ENCODE peak calls at places on chromosomes 6 and 20, in five cellular contexts. One of them, this sample, is unnamed.

GRCh38 chr20:57676517-57677322 is 33.1 kb downstream of the PMEPA1 start:
- DNase-seq in dorsolateral prefrontal cortex: no peak
- DNase-seq in hepatocyte: no peak
- DNase-seq in coronary artery: no peak
- DNase-seq in adrenal gland: no peak
- DNase-seq in this sample: no peak

GRCh38 chr6:117317261-117317660 is 51.9 kb downstream of the VGLL2 start:
- DNase-seq in coronary artery: no peak
- DNase-seq in hepatocyte: peak
- DNase-seq in dorsolateral prefrontal cortex: no peak
- DNase-seq in adrenal gland: no peak
- DNase-seq in this sample: no peak

GRCh38 chr6:11779308-11780096 is 899 bp upstream of the ADTRP start:
- DNase-seq in dorsolateral prefrontal cortex: peak
- DNase-seq in adrenal gland: peak
- DNase-seq in coronary artery: no peak
- DNase-seq in hepatocyte: peak
- DNase-seq in this sample: no peak

GRCh38 chr6:163057260-163057659 is 329.5 kb downstream of the PACRG start:
- DNase-seq in hepatocyte: no peak
- DNase-seq in dorsolateral prefrontal cortex: no peak
- DNase-seq in coronary artery: no peak
- DNase-seq in adrenal gland: no peak
- DNase-seq in this sample: no peak

GRCh38 chr6:20211941-20212391 is 303 bp downstream of the MBOAT1 start:
- DNase-seq in coronary artery: no peak
- DNase-seq in dorsolateral prefrontal cortex: no peak
- DNase-seq in hepatocyte: peak
- DNase-seq in adrenal gland: no peak
- DNase-seq in this sample: no peak

GRCh38 chr20:37309941-37310590 is 20.6 kb downstream of the MANBAL start:
- DNase-seq in dorsolateral prefrontal cortex: no peak
- DNase-seq in hepatocyte: peak
- DNase-seq in coronary artery: no peak
- DNase-seq in adrenal gland: peak
- DNase-seq in this sample: no peak

GRCh38 chr20:60055740-60056139 is 97.5 kb downstream of the CDH26 start:
- DNase-seq in dorsolateral prefrontal cortex: peak
- DNase-seq in coronary artery: peak
- DNase-seq in adrenal gland: peak
- DNase-seq in hepatocyte: no peak
- DNase-seq in this sample: no peak

GRCh38 chr20:46348972-46349741 is 40.9 kb upstream of the CDH22 start:
- DNase-seq in coronary artery: no peak
- DNase-seq in hepatocyte: peak
- DNase-seq in adrenal gland: peak
- DNase-seq in dorsolateral prefrontal cortex: peak
- DNase-seq in this sample: peak

GRCh38 chr20:57786304-57786942 is 76.6 kb upstream of the PMEPA1 start:
- DNase-seq in hepatocyte: no peak
- DNase-seq in adrenal gland: no peak
- DNase-seq in dorsolateral prefrontal cortex: no peak
- DNase-seq in coronary artery: no peak
- DNase-seq in this sample: no peak

GRCh38 chr6:88619951-88620350 is 343.5 kb downstream of the RNGTT start:
- DNase-seq in coronary artery: no peak
- DNase-seq in dorsolateral prefrontal cortex: no peak
- DNase-seq in adrenal gland: no peak
- DNase-seq in hepatocyte: no peak
- DNase-seq in this sample: no peak

GRCh38 chr20:8473459-8473858 is 341.4 kb downstream of the PLCB1 start:
- DNase-seq in coronary artery: no peak
- DNase-seq in adrenal gland: no peak
- DNase-seq in hepatocyte: no peak
- DNase-seq in dorsolateral prefrontal cortex: no peak
- DNase-seq in this sample: no peak

GRCh38 chr6:116005508-116005855 is 55.2 kb downstream of the FRK start:
- DNase-seq in hepatocyte: peak
- DNase-seq in coronary artery: no peak
- DNase-seq in dorsolateral prefrontal cortex: no peak
- DNase-seq in adrenal gland: no peak
- DNase-seq in this sample: no peak

GRCh38 chr6:7991992-7992815 is 72.0 kb downstream of the BLOC1S5 start:
- DNase-seq in hepatocyte: peak
- DNase-seq in adrenal gland: peak
- DNase-seq in dorsolateral prefrontal cortex: no peak
- DNase-seq in coronary artery: no peak
- DNase-seq in this sample: no peak

GRCh38 chr6:170022291-170022722 is 268.6 kb downstream of the DLL1 start:
- DNase-seq in coronary artery: no peak
- DNase-seq in dorsolateral prefrontal cortex: no peak
- DNase-seq in hepatocyte: no peak
- DNase-seq in adrenal gland: peak
- DNase-seq in this sample: no peak

GRCh38 chr6:114952229-114952628 is 609.4 kb upstream of the HS3ST5 start:
- DNase-seq in hepatocyte: no peak
- DNase-seq in coronary artery: no peak
- DNase-seq in adrenal gland: no peak
- DNase-seq in dorsolateral prefrontal cortex: no peak
- DNase-seq in this sample: no peak

GRCh38 chr20:4972506-4973251 is 28.6 kb downstream of the SLC23A2 start:
- DNase-seq in coronary artery: no peak
- DNase-seq in adrenal gland: peak
- DNase-seq in hepatocyte: no peak
- DNase-seq in dorsolateral prefrontal cortex: no peak
- DNase-seq in this sample: no peak

GRCh38 chr20:59920944-59921343 is 12.5 kb downstream of the SYCP2 start:
- DNase-seq in dorsolateral prefrontal cortex: no peak
- DNase-seq in hepatocyte: no peak
- DNase-seq in coronary artery: no peak
- DNase-seq in adrenal gland: no peak
- DNase-seq in this sample: no peak

GRCh38 chr6:44045672-44046015 is 81.6 kb downstream of the MRPL14 start:
- DNase-seq in adrenal gland: no peak
- DNase-seq in hepatocyte: no peak
- DNase-seq in coronary artery: no peak
- DNase-seq in dorsolateral prefrontal cortex: peak
- DNase-seq in this sample: no peak

GRCh38 chr20:2619961-2620595 is 32.4 kb upstream of the NOP56 start:
- DNase-seq in adrenal gland: no peak
- DNase-seq in coronary artery: no peak
- DNase-seq in dorsolateral prefrontal cortex: no peak
- DNase-seq in hepatocyte: no peak
- DNase-seq in this sample: no peak

GRCh38 chr6:34513628-34514027 is 42.5 kb downstream of the SPDEF start:
- DNase-seq in dorsolateral prefrontal cortex: no peak
- DNase-seq in adrenal gland: no peak
- DNase-seq in hepatocyte: no peak
- DNase-seq in coronary artery: no peak
- DNase-seq in this sample: no peak

GRCh38 chr6:160005211-160005610 is 36.3 kb downstream of the IGF2R start:
- DNase-seq in hepatocyte: no peak
- DNase-seq in adrenal gland: no peak
- DNase-seq in coronary artery: no peak
- DNase-seq in dorsolateral prefrontal cortex: no peak
- DNase-seq in this sample: no peak

GRCh38 chr6:39424831-39425230 is 102.3 kb upstream of the KCNK16 start:
- DNase-seq in dorsolateral prefrontal cortex: no peak
- DNase-seq in adrenal gland: no peak
- DNase-seq in coronary artery: no peak
- DNase-seq in hepatocyte: no peak
- DNase-seq in this sample: no peak

GRCh38 chr6:131213501-131213990 is 78.3 kb downstream of the AKAP7 start:
- DNase-seq in hepatocyte: no peak
- DNase-seq in dorsolateral prefrontal cortex: no peak
- DNase-seq in adrenal gland: no peak
- DNase-seq in coronary artery: no peak
- DNase-seq in this sample: no peak

DNA sequence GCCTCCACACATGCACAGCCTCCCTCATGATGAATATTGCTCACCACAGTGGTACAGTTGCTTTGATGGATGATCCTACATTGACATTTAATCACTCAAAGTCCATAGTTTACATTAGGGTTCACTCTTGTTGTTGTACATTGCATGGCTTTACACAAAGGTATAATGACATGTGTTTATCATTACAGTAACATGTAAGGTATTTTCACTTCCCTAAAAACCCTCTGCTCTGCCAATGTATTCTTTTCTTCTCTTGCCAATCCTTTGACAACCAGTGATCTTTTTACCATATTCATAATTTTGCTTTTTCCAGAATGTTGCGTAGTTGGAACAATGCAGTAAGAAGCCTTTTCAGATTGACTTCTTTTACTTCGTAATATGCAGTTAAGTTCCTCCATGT is 166.6 kb upstream of the KHDRBS2 start:
- DNase-seq in adrenal gland: no peak
- DNase-seq in dorsolateral prefrontal cortex: no peak
- DNase-seq in coronary artery: no peak
- DNase-seq in hepatocyte: no peak
- DNase-seq in this sample: no peak
- TF ChIP-seq CTCF in adrenal gland: no peak
- TF ChIP-seq CTCF in dorsolateral prefrontal cortex: no peak
- TF ChIP-seq CTCF in coronary artery: no peak
- TF ChIP-seq CTCF in hepatocyte: no peak
- TF ChIP-seq CTCF in this sample: no peak

GRCh38 chr20:32468860-32469259 is 110.7 kb downstream of the ASXL1 start:
- DNase-seq in coronary artery: no peak
- DNase-seq in dorsolateral prefrontal cortex: no peak
- DNase-seq in adrenal gland: no peak
- DNase-seq in hepatocyte: no peak
- DNase-seq in this sample: no peak

GRCh38 chr20:32472581-32473207 is 112.4 kb downstream of the NOL4L start:
- DNase-seq in dorsolateral prefrontal cortex: no peak
- DNase-seq in coronary artery: no peak
- DNase-seq in adrenal gland: no peak
- DNase-seq in hepatocyte: no peak
- DNase-seq in this sample: no peak

GRCh38 chr20:32468313-32468640 is 110.1 kb downstream of the ASXL1 start:
- DNase-seq in hepatocyte: no peak
- DNase-seq in adrenal gland: no peak
- DNase-seq in coronary artery: no peak
- DNase-seq in dorsolateral prefrontal cortex: no peak
- DNase-seq in this sample: no peak

GRCh38 chr20:32470940-32471339 is 112.8 kb downstream of the ASXL1 start:
- DNase-seq in coronary artery: no peak
- DNase-seq in adrenal gland: no peak
- DNase-seq in hepatocyte: no peak
- DNase-seq in dorsolateral prefrontal cortex: no peak
- DNase-seq in this sample: no peak

DNA sequence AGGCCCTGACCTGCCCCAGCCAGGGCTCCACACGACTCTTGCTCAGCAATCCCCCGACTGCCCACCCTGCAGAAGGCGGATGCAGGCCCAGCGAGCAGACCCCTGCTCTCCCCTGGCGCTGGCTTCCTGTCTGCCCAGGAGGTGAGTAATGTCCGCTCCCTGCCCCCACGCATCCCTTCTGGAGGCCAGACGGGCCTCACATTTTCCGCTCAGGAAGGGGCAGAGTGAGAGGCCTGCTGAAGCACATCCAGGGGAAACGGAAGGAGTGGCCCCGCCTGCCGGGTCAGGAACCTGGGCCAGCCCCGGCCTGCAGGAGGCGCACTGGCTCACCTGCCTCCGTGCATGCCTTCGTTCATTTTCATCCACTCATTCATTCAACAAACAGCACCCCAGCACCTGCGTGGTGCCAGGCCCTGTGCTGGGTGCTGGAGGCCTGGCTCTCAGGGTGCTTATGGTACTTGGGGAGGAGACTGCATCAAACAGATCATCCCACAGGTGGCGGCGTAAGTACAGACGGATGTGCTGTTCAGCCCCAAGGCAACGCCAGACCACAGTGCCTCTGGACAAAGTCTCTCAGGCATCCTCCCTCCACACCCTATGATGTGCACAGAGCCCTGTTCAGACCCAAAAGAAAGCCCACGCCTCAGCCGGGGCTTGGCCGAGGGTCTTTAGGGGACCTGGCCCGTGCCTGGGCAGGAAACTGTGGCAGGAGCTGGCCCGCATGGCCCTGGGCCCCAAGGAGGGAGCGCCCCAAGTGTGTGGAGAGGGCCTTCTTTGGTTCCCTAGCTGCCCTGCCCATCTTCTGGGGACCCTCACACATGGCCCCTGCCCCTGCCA is 112.1 kb downstream of the ASXL1 start:
- DNase-seq in adrenal gland: peak
- DNase-seq in hepatocyte: peak
- DNase-seq in coronary artery: no peak
- DNase-seq in dorsolateral prefrontal cortex: no peak
- DNase-seq in this sample: no peak
- TF ChIP-seq CTCF in adrenal gland: no peak
- TF ChIP-seq CTCF in hepatocyte: peak
- TF ChIP-seq CTCF in coronary artery: no peak
- TF ChIP-seq CTCF in dorsolateral prefrontal cortex: peak
- TF ChIP-seq CTCF in this sample: peak

GRCh38 chr6:77467038-77467437 is 3.7 kb upstream of the HTR1B start:
- DNase-seq in adrenal gland: peak
- DNase-seq in dorsolateral prefrontal cortex: no peak
- DNase-seq in hepatocyte: peak
- DNase-seq in coronary artery: no peak
- DNase-seq in this sample: no peak
- TF ChIP-seq CTCF in adrenal gland: no peak
- TF ChIP-seq CTCF in dorsolateral prefrontal cortex: no peak
- TF ChIP-seq CTCF in hepatocyte: no peak
- TF ChIP-seq CTCF in coronary artery: no peak
- TF ChIP-seq CTCF in this sample: no peak

DNA sequence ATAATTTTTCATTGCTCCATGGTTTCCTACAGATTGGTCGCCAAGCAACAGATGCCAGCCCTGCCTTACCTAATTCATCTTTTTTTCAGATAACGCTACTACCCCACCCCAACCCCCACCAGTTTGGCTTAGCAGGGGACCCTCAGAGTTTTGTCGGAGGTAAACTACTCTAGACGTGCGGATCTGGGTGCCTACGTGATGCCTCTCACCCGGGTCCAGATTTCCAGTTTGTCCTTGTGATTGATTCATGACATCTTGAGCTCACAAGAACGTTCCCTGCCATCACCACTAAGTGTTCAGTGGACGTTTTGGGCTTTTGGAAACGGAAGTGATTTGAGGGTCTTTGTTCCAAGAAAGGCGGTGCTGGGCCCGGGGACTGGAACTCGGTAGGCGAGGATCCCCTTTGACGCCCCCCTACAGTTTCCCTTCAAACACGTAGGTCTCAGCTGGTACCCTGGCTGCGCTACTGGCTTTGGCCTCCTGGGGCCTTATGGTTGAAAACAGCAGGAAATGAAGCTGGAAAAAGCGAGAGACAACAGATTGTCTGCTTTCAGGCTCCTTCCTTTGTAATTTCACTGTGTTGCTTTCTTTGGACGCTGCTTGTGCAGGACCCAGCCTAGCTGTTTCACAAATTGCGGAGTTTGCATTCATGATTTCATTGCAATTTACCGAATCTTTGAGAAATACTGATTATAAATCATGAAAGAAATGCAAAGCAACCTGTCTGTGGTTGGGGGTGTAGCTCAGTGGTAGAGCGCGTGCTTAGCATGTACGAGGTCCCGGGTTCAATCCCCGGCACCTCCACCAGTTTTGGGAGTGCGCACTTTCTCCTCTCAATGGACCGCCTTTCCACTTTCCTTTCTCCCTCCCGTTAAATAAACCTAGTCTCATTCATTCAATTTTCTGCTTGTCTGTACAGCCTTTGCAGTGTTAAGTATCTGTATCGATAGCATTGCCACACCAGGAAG is 81.0 kb downstream of the GPX5 start:
- DNase-seq in hepatocyte: peak
- DNase-seq in coronary artery: no peak
- DNase-seq in adrenal gland: peak
- DNase-seq in dorsolateral prefrontal cortex: peak
- DNase-seq in this sample: peak
- TF ChIP-seq CTCF in hepatocyte: peak
- TF ChIP-seq CTCF in coronary artery: no peak
- TF ChIP-seq CTCF in adrenal gland: no peak
- TF ChIP-seq CTCF in dorsolateral prefrontal cortex: no peak
- TF ChIP-seq CTCF in this sample: peak